ENCODE peak calls at places on chromosome 13, in eight cellular contexts. D is psoas muscle, R is MM.1S, G is fibroblast of lung, V is astrocyte of the cerebellum, U is uterus, F is Caco-2, S is GM23338. M is an unnamed sample.

GRCh38 chr13:78121459-78122348 is 203.1 kb upstream of the EDNRB start:
- DNase-seq in F (peak), S (peak), R (peak), D (peak), V (peak), U (peak), G (peak), M (peak)

GRCh38 chr13:105008606-105009005 is 1526.9 kb downstream of the EFNB2 start:
- DNase-seq in G (no peak), U (no peak), S (no peak), F (no peak), V (peak), D (no peak), R (no peak), M (no peak)

GRCh38 chr13:27792393-27793218 is at the start of gene GSX1:
- DNase-seq in D (peak), G (peak), F (peak), U (peak), V (peak), R (no peak), S (peak), M (peak)

GRCh38 chr13:39036212-39036611 is 1.7 kb downstream of the PROSER1 start:
- DNase-seq in R (peak), V (no peak), F (no peak), D (no peak), U (no peak), G (peak), S (peak), M (no peak)

GRCh38 chr13:32881074-32881791 is 135.0 kb upstream of the KL start:
- DNase-seq in S (no peak), R (no peak), F (no peak), V (peak), G (peak), U (peak), D (no peak), M (no peak)

GRCh38 chr13:79307866-79308298 is 98.2 kb downstream of the RBM26 start:
- DNase-seq in F (no peak), D (peak), R (no peak), V (no peak), S (peak), U (no peak), G (peak), M (peak)

GRCh38 chr13:61779456-61779855 is 363.8 kb upstream of the PCDH20 start:
- DNase-seq in R (no peak), G (no peak), V (no peak), S (peak), U (no peak), F (no peak), D (no peak), M (no peak)

GRCh38 chr13:102012299-102013293 is 389.3 kb downstream of the FGF14 start:
- DNase-seq in D (peak), F (no peak), G (no peak), U (no peak), S (no peak), V (no peak), R (no peak), M (no peak)

GRCh38 chr13:33610471-33611015 is 207.4 kb upstream of the RFC3 start:
- DNase-seq in F (no peak), R (no peak), U (no peak), S (peak), G (no peak), V (no peak), D (peak), M (no peak)

GRCh38 chr13:88908896-88909535 is 1237.8 kb downstream of the SLITRK5 start:
- DNase-seq in G (peak), D (no peak), U (no peak), V (no peak), F (no peak), R (no peak), S (no peak), M (no peak)

GRCh38 chr13:97892717-97893116 is 60.8 kb upstream of the IPO5 start:
- DNase-seq in R (no peak), F (no peak), G (no peak), V (no peak), S (no peak), D (no peak), U (no peak), M (no peak)

DNA sequence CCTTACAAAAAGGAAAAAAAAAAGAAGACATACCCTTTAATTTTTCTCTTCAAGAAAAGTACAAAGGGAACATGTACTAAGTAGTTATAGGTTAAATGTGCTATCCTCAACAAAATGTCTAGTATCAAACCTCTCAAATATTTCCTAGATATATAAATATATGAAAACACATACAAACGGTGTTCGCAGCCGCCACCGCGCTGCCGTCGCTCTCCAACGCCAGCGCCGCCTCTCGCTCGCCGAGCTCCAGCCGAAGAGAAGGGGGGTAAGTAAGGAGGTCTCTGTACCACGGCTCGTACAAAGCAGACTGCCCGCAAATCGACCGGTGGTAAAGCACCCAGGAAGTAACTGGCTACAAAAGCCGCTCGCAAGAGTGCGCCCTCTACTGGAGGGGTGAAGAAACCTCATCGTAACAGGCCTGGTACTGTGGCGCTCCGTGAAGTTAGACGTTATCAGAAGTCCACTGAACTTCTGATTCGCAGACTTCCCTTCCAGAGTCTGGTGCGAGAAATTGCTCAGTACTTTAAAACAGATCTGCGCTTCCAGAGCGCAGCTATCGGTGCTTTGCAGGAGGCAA is 192.1 kb downstream of the DACH1 start:
- DNase-seq in R (no peak), S (peak), V (no peak), D (no peak), G (no peak), F (no peak), U (no peak), M (no peak)
- TF ChIP-seq CTCF in R (no peak), S (peak), V (peak), D (no peak), G (no peak), F (no peak), U (no peak), M (peak)

GRCh38 chr13:77026255-77026782 is 640 bp downstream of the FBXL3 start:
- DNase-seq in D (peak), S (peak), G (peak), U (peak), V (no peak), R (peak), F (peak), M (no peak)
- TF ChIP-seq CTCF in D (no peak), S (no peak), G (no peak), U (no peak), V (no peak), R (no peak), F (no peak), M (no peak)

GRCh38 chr13:51583875-51584730 is at the start of gene WDFY2:
- DNase-seq in R (peak), S (peak), V (peak), G (peak), U (peak), F (peak), D (peak), M (peak)
- TF ChIP-seq CTCF in R (no peak), S (no peak), V (no peak), G (no peak), U (peak), F (peak), D (no peak), M (no peak)

GRCh38 chr13:34776390-34776981 is 165.6 kb upstream of the NBEA start:
- DNase-seq in U (no peak), F (no peak), R (no peak), D (no peak), V (no peak), G (no peak), S (no peak), M (no peak)

GRCh38 chr13:34777914-34778303 is 164.2 kb upstream of the NBEA start:
- DNase-seq in U (no peak), S (no peak), R (no peak), F (no peak), V (no peak), G (no peak), D (no peak), M (no peak)

GRCh38 chr13:34776984-34777913 is 164.8 kb upstream of the NBEA start:
- DNase-seq in R (no peak), F (no peak), S (peak), V (no peak), D (no peak), G (no peak), U (no peak), M (no peak)

DNA sequence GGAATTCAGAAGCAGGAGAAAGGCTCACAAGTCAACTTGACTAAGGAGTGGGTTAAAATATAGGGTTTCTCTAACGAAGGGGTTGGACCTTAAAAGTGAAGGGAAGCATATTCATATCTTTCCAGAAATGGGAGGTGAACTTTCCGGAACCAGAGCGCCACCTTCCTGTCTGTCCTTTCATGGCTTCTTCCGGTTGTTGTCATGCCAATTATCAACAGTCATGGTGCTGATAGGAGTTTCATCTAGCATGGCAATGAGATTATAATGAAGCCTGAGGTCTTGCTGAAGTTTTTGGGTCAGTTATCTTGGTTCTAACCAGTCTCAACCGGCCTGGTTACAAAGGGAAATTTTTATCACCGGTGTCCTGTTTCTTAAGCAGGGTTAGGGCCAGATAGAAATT is 162.9 kb upstream of the NBEA start:
- DNase-seq in S (peak), G (no peak), V (no peak), R (no peak), U (no peak), D (no peak), F (no peak), M (no peak)
- TF ChIP-seq CTCF in S (peak), G (no peak), V (no peak), R (no peak), U (no peak), D (no peak), F (no peak), M (no peak)

GRCh38 chr13:40786568-40786996 is 2.8 kb upstream of the SLC25A15 start:
- DNase-seq in D (no peak), S (no peak), R (no peak), F (no peak), G (peak), V (no peak), U (no peak), M (no peak)

GRCh38 chr13:40792284-40793051 is 3.1 kb downstream of the SLC25A15 start:
- DNase-seq in U (no peak), D (no peak), V (no peak), F (no peak), G (no peak), S (no peak), R (peak), M (no peak)

GRCh38 chr13:40790232-40790631 is 821 bp downstream of the SLC25A15 start:
- DNase-seq in V (no peak), D (no peak), S (no peak), F (no peak), U (no peak), R (no peak), G (no peak), M (no peak)

GRCh38 chr13:40787062-40787461 is 2.3 kb upstream of the SLC25A15 start:
- DNase-seq in R (no peak), S (no peak), F (no peak), U (no peak), D (no peak), V (no peak), G (peak), M (no peak)

DNA sequence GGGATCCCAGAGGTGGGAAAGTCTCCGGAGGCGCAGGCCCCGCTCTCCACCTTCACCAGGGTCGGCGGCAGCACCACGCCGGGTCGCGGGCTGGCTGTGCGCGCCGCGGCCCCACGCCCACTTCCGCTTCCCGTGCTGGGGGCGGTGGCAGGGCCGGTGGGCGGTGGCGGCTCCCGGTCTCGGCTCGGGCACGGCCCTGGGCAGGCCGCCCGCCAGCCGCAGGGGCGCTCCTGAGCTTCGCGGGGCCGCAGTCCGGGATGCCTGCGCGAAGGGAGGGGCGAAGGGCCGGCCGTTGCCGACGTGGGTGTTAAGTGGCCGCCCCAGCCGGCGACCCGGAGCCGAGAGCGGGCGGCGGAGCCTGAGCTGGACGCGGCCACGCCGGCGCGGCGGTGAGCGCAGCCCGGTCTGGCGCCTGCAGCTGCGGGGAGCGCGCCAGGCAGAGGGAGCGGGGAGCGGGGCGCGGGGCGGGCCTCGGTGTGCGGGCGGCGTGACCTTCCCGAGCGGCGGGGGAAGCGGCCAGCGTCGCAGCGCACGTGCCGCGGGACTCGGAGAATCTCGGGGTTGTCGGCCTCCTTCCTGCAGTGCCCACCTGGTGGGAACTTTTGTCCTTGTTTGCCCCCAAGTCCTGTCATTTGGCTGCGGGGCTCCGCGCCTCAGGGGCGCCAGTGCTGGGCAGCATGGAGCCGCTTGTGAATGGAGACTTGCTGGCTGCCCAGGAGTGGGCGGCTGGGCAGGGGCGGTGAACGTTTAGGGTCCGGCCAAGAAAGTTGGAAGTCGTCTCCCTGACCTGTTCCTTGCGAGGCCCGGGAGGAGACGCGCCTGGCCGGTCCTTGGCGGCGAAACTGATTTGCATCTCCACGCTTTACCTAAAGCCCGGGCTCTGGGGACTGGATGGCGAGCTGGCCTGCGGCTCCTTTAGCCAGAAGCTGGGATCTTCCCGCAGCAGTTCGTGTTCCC is at the start of gene SLC25A15:
- DNase-seq in D (peak), U (peak), V (no peak), F (peak), R (peak), S (peak), G (peak), M (no peak)
- TF ChIP-seq CTCF in D (peak), U (peak), V (no peak), F (peak), R (peak), S (peak), G (no peak), M (no peak)

GRCh38 chr13:19085258-19085657 is 96.4 kb downstream of the TUBA3C start:
- DNase-seq in R (no peak), V (no peak), S (no peak), D (no peak), F (no peak), G (no peak), U (no peak), M (no peak)

GRCh38 chr13:19088416-19088815 is 93.2 kb downstream of the TUBA3C start:
- DNase-seq in U (no peak), D (no peak), S (no peak), V (no peak), G (no peak), F (no peak), R (no peak), M (no peak)

GRCh38 chr13:19085876-19086275 is 95.7 kb downstream of the TUBA3C start:
- DNase-seq in D (no peak), S (no peak), G (no peak), R (no peak), F (no peak), U (no peak), V (no peak), M (no peak)

GRCh38 chr13:19090495-19090894 is 91.1 kb downstream of the TUBA3C start:
- DNase-seq in G (no peak), S (no peak), R (no peak), F (no peak), U (no peak), D (no peak), V (no peak), M (no peak)

GRCh38 chr13:19089315-19089714 is 92.3 kb downstream of the TUBA3C start:
- DNase-seq in G (no peak), D (no peak), S (no peak), R (no peak), F (no peak), V (no peak), U (no peak), M (no peak)
- TF ChIP-seq CTCF in G (no peak), D (no peak), S (no peak), R (no peak), F (no peak), V (no peak), U (no peak), M (no peak)

GRCh38 chr13:23570931-23571330 is 719 bp downstream of the TNFRSF19 start:
- DNase-seq in R (no peak), D (no peak), G (peak), S (no peak), U (no peak), F (no peak), V (no peak), M (peak)
- TF ChIP-seq CTCF in R (no peak), D (no peak), G (peak), S (no peak), U (no peak), F (peak), V (peak), M (no peak)

GRCh38 chr13:99619207-99619606 is 117.9 kb downstream of the TM9SF2 start:
- DNase-seq in V (no peak), G (no peak), S (no peak), D (no peak), R (no peak), F (no peak), U (no peak), M (no peak)

GRCh38 chr13:99617474-99618255 is 116.4 kb downstream of the TM9SF2 start:
- DNase-seq in V (peak), U (peak), D (no peak), S (peak), F (no peak), G (peak), R (no peak), M (peak)

GRCh38 chr13:99610702-99611289 is 109.5 kb downstream of the TM9SF2 start:
- DNase-seq in R (no peak), D (no peak), V (no peak), S (peak), F (no peak), U (no peak), G (no peak), M (no peak)

GRCh38 chr13:99614465-99614885 is 113.2 kb downstream of the TM9SF2 start:
- DNase-seq in G (no peak), U (no peak), R (peak), D (no peak), V (no peak), F (peak), S (peak), M (no peak)
- TF ChIP-seq CTCF in G (no peak), U (no peak), R (peak), D (no peak), V (peak), F (peak), S (peak), M (no peak)

DNA sequence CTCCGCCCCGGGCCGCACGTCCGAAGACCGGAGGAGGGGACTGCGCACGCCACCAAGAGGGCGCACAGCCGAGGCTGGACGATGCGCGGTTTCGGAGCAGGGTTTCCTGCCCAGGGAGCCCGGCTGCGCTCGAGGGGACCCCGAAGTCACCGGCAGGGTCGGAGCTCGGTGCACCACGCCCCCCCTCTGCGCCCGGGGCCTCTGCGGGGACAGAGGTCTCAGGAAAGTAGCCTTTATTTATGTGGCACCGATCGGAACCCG is 108.9 kb upstream of the DOCK9 start:
- DNase-seq in R (peak), V (no peak), G (peak), S (no peak), U (no peak), F (no peak), D (peak), M (no peak)
- TF ChIP-seq CTCF in R (no peak), V (no peak), G (no peak), S (no peak), U (no peak), F (no peak), D (no peak), M (no peak)

DNA sequence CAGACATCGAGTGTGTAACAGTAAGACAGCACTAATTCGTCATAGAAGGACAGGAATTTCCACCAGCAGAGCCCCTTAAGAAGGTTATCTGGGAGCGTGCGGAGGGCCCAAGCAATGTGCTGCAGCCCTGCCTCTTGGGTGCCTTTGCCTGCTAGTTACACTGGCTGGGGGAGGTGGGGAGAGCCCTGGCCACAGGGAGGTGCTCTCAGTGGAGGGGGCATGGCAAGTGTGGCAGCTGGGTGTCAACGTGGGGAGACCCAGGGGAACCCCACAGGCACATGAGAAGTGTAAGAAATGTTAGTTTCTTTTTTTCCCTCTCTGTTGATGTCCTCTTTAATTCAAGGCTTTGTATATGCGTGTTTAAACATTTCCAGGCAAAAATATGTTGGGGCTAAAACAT is 50.9 kb upstream of the TMTC4 start:
- DNase-seq in R (no peak), F (no peak), V (no peak), D (no peak), G (no peak), U (no peak), S (no peak), M (no peak)
- TF ChIP-seq CTCF in R (no peak), F (no peak), V (no peak), D (no peak), G (no peak), U (no peak), S (peak), M (no peak)

M was measured in HFF-Myc.